ENCODE peak calls at places on chromosomes 16 and 17, in ten cellular contexts. One of them, this sample, is unnamed.

GRCh38 chr16:85668676-85669424 is 19.9 kb downstream of the GINS2 start:
- DNase-seq in RPMI7951: no peak
- DNase-seq in EH: no peak
- DNase-seq in amygdala: no peak
- DNase-seq in WTC11: no peak
- DNase-seq in NCI-H460: no peak
- DNase-seq in Karpas-422: no peak
- DNase-seq in NCI-H1092: no peak
- DNase-seq in neuronal stem cell: no peak
- DNase-seq in left cardiac atrium: no peak
- DNase-seq in this sample: no peak

GRCh38 chr16:10988164-10988803 is 43.9 kb downstream of the CLEC16A start:
- DNase-seq in left cardiac atrium: no peak
- DNase-seq in RPMI7951: no peak
- DNase-seq in NCI-H1092: no peak
- DNase-seq in Karpas-422: peak
- DNase-seq in EH: no peak
- DNase-seq in neuronal stem cell: no peak
- DNase-seq in amygdala: no peak
- DNase-seq in WTC11: peak
- DNase-seq in NCI-H460: no peak
- DNase-seq in this sample: no peak

GRCh38 chr17:44360826-44361225 is 2.8 kb downstream of the FAM171A2 start:
- DNase-seq in NCI-H460: no peak
- DNase-seq in EH: peak
- DNase-seq in left cardiac atrium: no peak
- DNase-seq in amygdala: no peak
- DNase-seq in Karpas-422: no peak
- DNase-seq in WTC11: peak
- DNase-seq in NCI-H1092: no peak
- DNase-seq in RPMI7951: peak
- DNase-seq in neuronal stem cell: peak
- DNase-seq in this sample: peak

GRCh38 chr16:69435977-69436729 is 11.7 kb downstream of the CYB5B start:
- DNase-seq in left cardiac atrium: no peak
- DNase-seq in WTC11: no peak
- DNase-seq in Karpas-422: no peak
- DNase-seq in EH: no peak
- DNase-seq in amygdala: no peak
- DNase-seq in NCI-H1092: no peak
- DNase-seq in neuronal stem cell: no peak
- DNase-seq in RPMI7951: no peak
- DNase-seq in NCI-H460: no peak
- DNase-seq in this sample: no peak

GRCh38 chr17:75142236-75142971 is 10.9 kb upstream of the NT5C start:
- DNase-seq in Karpas-422: no peak
- DNase-seq in NCI-H1092: no peak
- DNase-seq in WTC11: no peak
- DNase-seq in neuronal stem cell: no peak
- DNase-seq in amygdala: no peak
- DNase-seq in RPMI7951: no peak
- DNase-seq in NCI-H460: no peak
- DNase-seq in EH: no peak
- DNase-seq in left cardiac atrium: no peak
- DNase-seq in this sample: no peak

GRCh38 chr17:75661531-75661930 is 5.4 kb downstream of the RECQL5 start:
- DNase-seq in amygdala: peak
- DNase-seq in left cardiac atrium: no peak
- DNase-seq in NCI-H460: no peak
- DNase-seq in Karpas-422: no peak
- DNase-seq in neuronal stem cell: no peak
- DNase-seq in EH: no peak
- DNase-seq in NCI-H1092: no peak
- DNase-seq in RPMI7951: no peak
- DNase-seq in WTC11: no peak
- DNase-seq in this sample: no peak

GRCh38 chr16:20192801-20193200 is 119.1 kb upstream of the GPR139 start:
- DNase-seq in NCI-H460: no peak
- DNase-seq in EH: no peak
- DNase-seq in WTC11: no peak
- DNase-seq in left cardiac atrium: no peak
- DNase-seq in Karpas-422: no peak
- DNase-seq in RPMI7951: no peak
- DNase-seq in neuronal stem cell: no peak
- DNase-seq in NCI-H1092: no peak
- DNase-seq in amygdala: no peak
- DNase-seq in this sample: no peak

GRCh38 chr16:77409311-77409710 is 25.5 kb downstream of the ADAMTS18 start:
- DNase-seq in NCI-H460: no peak
- DNase-seq in WTC11: no peak
- DNase-seq in NCI-H1092: no peak
- DNase-seq in amygdala: no peak
- DNase-seq in left cardiac atrium: no peak
- DNase-seq in EH: no peak
- DNase-seq in neuronal stem cell: no peak
- DNase-seq in Karpas-422: no peak
- DNase-seq in RPMI7951: no peak
- DNase-seq in this sample: no peak

GRCh38 chr17:65062168-65062915 is 5.8 kb upstream of the GNA13 start:
- DNase-seq in amygdala: no peak
- DNase-seq in Karpas-422: no peak
- DNase-seq in NCI-H1092: no peak
- DNase-seq in EH: peak
- DNase-seq in RPMI7951: no peak
- DNase-seq in left cardiac atrium: no peak
- DNase-seq in NCI-H460: peak
- DNase-seq in WTC11: no peak
- DNase-seq in neuronal stem cell: no peak
- DNase-seq in this sample: peak

GRCh38 chr17:2215616-2216364 is 87.8 kb downstream of the SMG6 start:
- DNase-seq in Karpas-422: peak
- DNase-seq in WTC11: peak
- DNase-seq in EH: peak
- DNase-seq in neuronal stem cell: no peak
- DNase-seq in NCI-H460: no peak
- DNase-seq in amygdala: peak
- DNase-seq in NCI-H1092: no peak
- DNase-seq in RPMI7951: peak
- DNase-seq in left cardiac atrium: peak
- DNase-seq in this sample: peak

GRCh38 chr16:68377221-68377620 is 66.4 kb downstream of the PRMT7 start:
- DNase-seq in amygdala: no peak
- DNase-seq in WTC11: no peak
- DNase-seq in neuronal stem cell: no peak
- DNase-seq in RPMI7951: no peak
- DNase-seq in NCI-H1092: no peak
- DNase-seq in Karpas-422: no peak
- DNase-seq in left cardiac atrium: no peak
- DNase-seq in NCI-H460: no peak
- DNase-seq in EH: no peak
- DNase-seq in this sample: no peak

GRCh38 chr16:56824335-56824734 is 40.7 kb upstream of the SLC12A3 start:
- DNase-seq in NCI-H460: peak
- DNase-seq in left cardiac atrium: no peak
- DNase-seq in neuronal stem cell: no peak
- DNase-seq in RPMI7951: peak
- DNase-seq in EH: peak
- DNase-seq in amygdala: peak
- DNase-seq in NCI-H1092: peak
- DNase-seq in WTC11: no peak
- DNase-seq in Karpas-422: no peak
- DNase-seq in this sample: peak

GRCh38 chr16:79612207-79612606 is 11.7 kb upstream of the MAF start:
- DNase-seq in WTC11: no peak
- DNase-seq in RPMI7951: peak
- DNase-seq in NCI-H460: no peak
- DNase-seq in amygdala: no peak
- DNase-seq in NCI-H1092: no peak
- DNase-seq in EH: no peak
- DNase-seq in left cardiac atrium: no peak
- DNase-seq in Karpas-422: no peak
- DNase-seq in neuronal stem cell: no peak
- DNase-seq in this sample: no peak

GRCh38 chr17:55273579-55274370 is 9.0 kb downstream of the HLF start:
- DNase-seq in EH: no peak
- DNase-seq in left cardiac atrium: peak
- DNase-seq in Karpas-422: peak
- DNase-seq in WTC11: no peak
- DNase-seq in NCI-H460: no peak
- DNase-seq in RPMI7951: peak
- DNase-seq in NCI-H1092: peak
- DNase-seq in amygdala: peak
- DNase-seq in neuronal stem cell: no peak
- DNase-seq in this sample: peak

GRCh38 chr16:56998352-56998751 is 9.0 kb downstream of the NLRC5 start:
- DNase-seq in EH: no peak
- DNase-seq in NCI-H1092: no peak
- DNase-seq in RPMI7951: no peak
- DNase-seq in NCI-H460: no peak
- DNase-seq in amygdala: no peak
- DNase-seq in WTC11: no peak
- DNase-seq in neuronal stem cell: no peak
- DNase-seq in Karpas-422: no peak
- DNase-seq in left cardiac atrium: no peak
- DNase-seq in this sample: no peak

GRCh38 chr16:53282975-53283946 is 151.0 kb upstream of the RBL2 start:
- DNase-seq in RPMI7951: peak
- DNase-seq in NCI-H460: peak
- DNase-seq in amygdala: no peak
- DNase-seq in WTC11: no peak
- DNase-seq in left cardiac atrium: no peak
- DNase-seq in NCI-H1092: peak
- DNase-seq in Karpas-422: peak
- DNase-seq in EH: peak
- DNase-seq in neuronal stem cell: peak
- DNase-seq in this sample: no peak